ENCODE peak calls at places on chromosomes 1 and 21, in seven cellular contexts. J is mesenchymal stem cell, S is H9, B is mesendoderm, D is IMR-90, W is neuronal stem cell, M is H1. H is an unnamed sample.

GRCh38 chr1:20259646-20260045 is 31.0 kb upstream of the VWA5B1 start:
- DNase-seq in J (no peak), S (no peak), B (no peak), D (no peak), W (no peak), M (no peak), H (no peak)

GRCh38 chr21:31576428-31576827 is 83.1 kb upstream of the SOD1 start:
- DNase-seq in J (no peak), S (no peak), B (no peak), D (no peak), W (no peak), M (no peak), H (no peak)

GRCh38 chr1:200894712-200895447 is at the start of gene INAVA:
- DNase-seq in J (no peak), S (no peak), B (no peak), D (no peak), W (no peak), M (no peak), H (peak; percentile 81)

GRCh38 chr1:179090522-179090921 is 8.7 kb downstream of the TOR3A start:
- DNase-seq in J (no peak), S (no peak), B (no peak), D (no peak), W (no peak), M (no peak), H (no peak)

GRCh38 chr21:44253832-44254700 is 7.6 kb downstream of the DNMT3L start:
- DNase-seq in J (no peak), S (peak; percentile 27), B (no peak), D (no peak), W (no peak), M (no peak), H (no peak)

GRCh38 chr1:200684015-200684414 is 14.3 kb upstream of the DDX59 start:
- DNase-seq in J (peak; percentile 5), S (no peak), B (no peak), D (peak; percentile 54), W (no peak), M (no peak), H (peak; percentile 33)

GRCh38 chr1:153100241-153100640 is 5.9 kb upstream of the SPRR2E start:
- DNase-seq in J (no peak), S (no peak), B (peak; percentile 31), D (peak; percentile 4), W (no peak), M (no peak), H (peak; percentile 93)

GRCh38 chr1:197967066-197967465 is 49.9 kb downstream of the LHX9 start:
- DNase-seq in J (no peak), S (no peak), B (peak; percentile 28), D (no peak), W (no peak), M (no peak), H (no peak)

GRCh38 chr1:21638531-21639341 is 30.4 kb downstream of the RAP1GAP start:
- DNase-seq in J (peak; percentile 64), S (no peak), B (peak; percentile 86), D (peak; percentile 73), W (no peak), M (no peak), H (no peak)

GRCh38 chr1:6599141-6599975 is 3.3 kb downstream of the KLHL21 start:
- DNase-seq in J (no peak), S (no peak), B (no peak), D (no peak), W (no peak), M (no peak), H (peak; percentile 44)

GRCh38 chr1:226181996-226182714 is 4.4 kb downstream of the ACBD3 start:
- DNase-seq in J (peak; percentile 67), S (peak; percentile 32), B (peak; percentile 46), D (peak; percentile 59), W (no peak), M (no peak), H (peak; percentile 91)

GRCh38 chr1:53678507-53678906 is 60.5 kb downstream of the GLIS1 start:
- DNase-seq in J (no peak), S (no peak), B (no peak), D (peak; percentile 19), W (no peak), M (no peak), H (no peak)

GRCh38 chr1:114107474-114108175 is 46.0 kb downstream of the SYT6 start:
- DNase-seq in J (no peak), S (no peak), B (no peak), D (no peak), W (no peak), M (no peak), H (no peak)

GRCh38 chr21:36113647-36114428 is 21.0 kb upstream of the CBR3 start:
- DNase-seq in J (no peak), S (no peak), B (no peak), D (no peak), W (no peak), M (no peak), H (peak; percentile 70)

GRCh38 chr1:101907264-101907663 is 89.5 kb downstream of the OLFM3 start:
- DNase-seq in J (no peak), S (no peak), B (peak; percentile 57), D (no peak), W (no peak), M (no peak), H (no peak)

GRCh38 chr21:34807146-34807880 is 138.5 kb downstream of the CLIC6 start:
- DNase-seq in J (peak; percentile 99), S (no peak), B (peak; percentile 87), D (peak; percentile 97), W (no peak), M (no peak), H (no peak)

GRCh38 chr1:44784094-44785026 is 3.6 kb downstream of the BEST4 start:
- DNase-seq in J (no peak), S (peak; percentile 61), B (peak; percentile 63), D (no peak), W (no peak), M (peak; percentile 80), H (peak; percentile 38)

GRCh38 chr1:7218210-7218832 is 433.1 kb downstream of the CAMTA1 start:
- DNase-seq in J (peak; percentile 54), S (peak; percentile 60), B (peak; percentile 74), D (peak; percentile 63), W (peak; percentile 46), M (peak; percentile 78), H (peak; percentile 14)

GRCh38 chr1:175466556-175466955 is 274.0 kb upstream of the KIAA0040 start:
- DNase-seq in J (no peak), S (no peak), B (no peak), D (no peak), W (no peak), M (no peak), H (no peak)

GRCh38 chr1:175459839-175460238 is 267.3 kb upstream of the KIAA0040 start:
- DNase-seq in J (no peak), S (no peak), B (no peak), D (no peak), W (no peak), M (no peak), H (no peak)

GRCh38 chr1:175463856-175464255 is 271.3 kb upstream of the KIAA0040 start:
- DNase-seq in J (no peak), S (no peak), B (no peak), D (no peak), W (no peak), M (no peak), H (no peak)

DNA sequence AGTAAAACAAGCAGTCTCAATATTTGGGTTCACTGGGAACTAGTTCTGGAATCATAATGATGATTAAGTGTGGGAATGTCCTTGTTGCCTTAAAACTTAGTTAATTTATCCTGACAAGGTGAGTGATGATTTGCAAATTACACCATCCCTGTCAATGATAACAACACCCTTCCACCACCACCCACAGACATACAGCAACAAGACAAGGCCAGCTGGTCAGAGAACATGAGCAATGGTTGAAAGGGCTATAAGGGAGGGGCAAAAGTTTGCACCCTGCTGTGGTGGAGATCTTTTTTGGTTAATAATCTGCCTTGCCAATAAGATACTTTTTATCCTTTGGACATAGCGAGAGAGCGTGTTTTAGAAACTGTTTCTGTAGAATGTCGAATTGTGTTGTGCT is 270.0 kb upstream of the KIAA0040 start:
- DNase-seq in J (no peak), S (no peak), B (no peak), D (no peak), W (no peak), M (no peak), H (no peak)
- H3K18ac ChIP-seq in J (no peak overlapping the region), S (no peak overlapping the region), B (no peak overlapping the region), D (no peak overlapping the region), W (no peak overlapping the region), M (no peak overlapping the region), H (no peak overlapping the region)

GRCh38 chr1:77954521-77954920 is 24.4 kb downstream of the FUBP1 start:
- DNase-seq in J (no peak), S (no peak), B (no peak), D (peak; percentile 43), W (no peak), M (no peak), H (no peak)

GRCh38 chr1:77953907-77954306 is 25.0 kb downstream of the FUBP1 start:
- DNase-seq in J (no peak), S (no peak), B (no peak), D (no peak), W (no peak), M (no peak), H (no peak)

GRCh38 chr1:77948841-77949424 is 29.9 kb downstream of the FUBP1 start:
- DNase-seq in J (peak; percentile 40), S (no peak), B (peak; percentile 30), D (peak; percentile 42), W (peak; percentile 12), M (no peak), H (no peak)

GRCh38 chr1:77950873-77951272 is 28.0 kb downstream of the FUBP1 start:
- DNase-seq in J (no peak), S (no peak), B (no peak), D (no peak), W (no peak), M (no peak), H (no peak)

GRCh38 chr1:77951328-77951727 is 27.5 kb downstream of the FUBP1 start:
- DNase-seq in J (no peak), S (no peak), B (no peak), D (no peak), W (no peak), M (no peak), H (no peak)
- H3K4me2 ChIP-seq in J (no peak overlapping the region), S (no peak overlapping the region), B (no peak overlapping the region), D (no peak overlapping the region), W (no peak overlapping the region), M (no peak overlapping the region), H (no peak overlapping the region)

DNA sequence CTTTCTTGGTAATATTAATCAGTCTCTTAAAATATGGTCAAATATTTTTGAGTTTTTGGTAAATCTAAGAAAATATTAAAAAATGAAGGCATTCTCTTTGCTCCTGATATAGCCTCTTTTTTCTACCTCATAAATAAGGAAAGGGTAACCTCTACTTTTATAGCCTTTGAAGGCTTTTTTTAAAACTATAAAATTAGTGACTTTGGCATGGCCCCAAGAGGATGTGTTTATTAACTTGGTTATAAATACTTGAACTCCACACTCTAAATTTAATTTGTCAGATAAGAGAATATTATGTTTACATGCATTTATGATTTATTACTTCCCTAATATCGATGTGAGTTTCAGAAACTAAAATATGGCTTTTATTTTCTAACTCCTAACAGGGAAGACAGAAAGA is 60.3 kb downstream of the LMO4 start:
- DNase-seq in J (no peak), S (no peak), B (no peak), D (no peak), W (no peak), M (no peak), H (no peak)
- H3K18ac ChIP-seq in J (no peak overlapping the region), S (no peak overlapping the region), B (no peak overlapping the region), D (no peak overlapping the region), W (no peak overlapping the region), M (no peak overlapping the region), H (no peak overlapping the region)

DNA sequence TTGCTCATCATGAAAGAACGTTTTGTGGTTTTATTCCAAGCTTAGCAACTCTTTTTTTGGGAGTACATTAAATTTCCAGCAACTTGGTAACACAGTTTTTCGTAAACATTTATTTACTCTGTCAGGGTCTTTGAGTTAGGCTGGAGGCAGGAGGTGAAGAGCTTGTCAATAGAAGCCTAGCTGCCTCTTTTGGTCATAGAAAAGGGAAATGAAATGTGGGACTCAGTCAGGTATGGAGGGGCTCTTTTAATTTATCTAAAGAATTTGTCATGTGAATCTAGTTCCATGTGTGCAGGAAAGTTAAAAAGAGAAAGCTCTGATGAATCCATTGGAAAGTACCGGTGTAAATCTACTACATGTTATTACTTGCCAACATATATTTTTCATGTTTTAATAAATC is 45.9 kb upstream of the PRMT6 start:
- DNase-seq in J (no peak), S (no peak), B (no peak), D (no peak), W (no peak), M (no peak), H (no peak)
- H3K4me2 ChIP-seq in J (no peak overlapping the region), S (no peak overlapping the region), B (no peak overlapping the region), D (no peak overlapping the region), W (no peak overlapping the region), M (no peak overlapping the region), H (no peak overlapping the region)

H was measured in trophoblast cell.